ENCODE peak calls at places on chromosomes 3 and 15, in nine cellular contexts. O, M, W, V, N, L, Q, E and Z are unnamed samples.

GRCh38 chr3:63862804-63863149 is 828 bp downstream of the THOC7 start:
- DNase-seq in O (no peak), M (no peak), W (no peak), V (no peak), N (no peak), L (no peak), Q (no peak), E (no peak), Z (no peak)

GRCh38 chr3:178712247-178712646 is 176.0 kb downstream of the KCNMB2 start:
- DNase-seq in O (no peak), M (no peak), W (no peak), V (no peak), N (no peak), L (no peak), Q (no peak), E (no peak), Z (no peak)

GRCh38 chr3:63228677-63229076 is 49.4 kb upstream of the SYNPR start:
- DNase-seq in O (no peak), M (no peak), W (no peak), V (no peak), N (no peak), L (no peak), Q (no peak), E (no peak), Z (no peak)

GRCh38 chr15:82106671-82107070 is 60.9 kb upstream of the MEX3B start:
- DNase-seq in O (no peak), M (no peak), W (no peak), V (no peak), N (no peak), L (no peak), Q (no peak), E (no peak), Z (no peak)

GRCh38 chr3:177942911-177943310 is 593.3 kb upstream of the KCNMB2 start:
- DNase-seq in O (no peak), M (no peak), W (no peak), V (no peak), N (no peak), L (no peak), Q (no peak), E (no peak), Z (no peak)

GRCh38 chr3:184659797-184660301 is 52.0 kb downstream of the MAGEF1 start:
- DNase-seq in O (no peak), M (no peak), W (no peak), V (no peak), N (no peak), L (no peak), Q (no peak), E (no peak), Z (no peak)

GRCh38 chr15:74866090-74866489 is 7.1 kb downstream of the SCAMP2 start:
- DNase-seq in O (no peak), M (no peak), W (no peak), V (no peak), N (peak), L (no peak), Q (peak), E (no peak), Z (no peak)

GRCh38 chr3:65356331-65357286 is 668.8 kb upstream of the ADAMTS9 start:
- DNase-seq in O (no peak), M (no peak), W (no peak), V (no peak), N (no peak), L (no peak), Q (no peak), E (no peak), Z (peak)

GRCh38 chr3:135766113-135766512 is 199.4 kb upstream of the PPP2R3A start:
- DNase-seq in O (no peak), M (no peak), W (no peak), V (no peak), N (no peak), L (no peak), Q (no peak), E (no peak), Z (no peak)

GRCh38 chr15:45522931-45523331 is 376 bp upstream of the SLC30A4 start:
- DNase-seq in O (no peak), M (no peak), W (peak), V (no peak), N (no peak), L (no peak), Q (no peak), E (no peak), Z (peak)

GRCh38 chr15:45522179-45522930 is at the start of gene SLC30A4:
- DNase-seq in O (peak), M (no peak), W (peak), V (peak), N (peak), L (peak), Q (peak), E (peak), Z (peak)

GRCh38 chr15:45521596-45522167 is 873 bp downstream of the SLC30A4 start:
- DNase-seq in O (no peak), M (no peak), W (no peak), V (no peak), N (no peak), L (no peak), Q (no peak), E (no peak), Z (peak)
- TF ChIP-seq POLR2A in O (no peak), M (no peak), W (no peak), V (no peak), N (no peak), L (no peak), Q (no peak), E (no peak), Z (no peak)

GRCh38 chr3:25789209-25789595 is 688 bp upstream of the OXSM start:
- DNase-seq in O (no peak), M (no peak), W (no peak), V (no peak), N (no peak), L (no peak), Q (no peak), E (no peak), Z (no peak)

GRCh38 chr3:25784971-25785370 is 1.7 kb upstream of the NGLY1 start:
- DNase-seq in O (no peak), M (no peak), W (no peak), V (no peak), N (no peak), L (no peak), Q (no peak), E (no peak), Z (peak)

GRCh38 chr3:25785826-25786225 is 2.6 kb upstream of the NGLY1 start:
- DNase-seq in O (no peak), M (no peak), W (no peak), V (no peak), N (peak), L (no peak), Q (no peak), E (no peak), Z (no peak)

GRCh38 chr3:25787689-25788088 is 2.2 kb upstream of the OXSM start:
- DNase-seq in O (no peak), M (no peak), W (no peak), V (no peak), N (no peak), L (no peak), Q (no peak), E (no peak), Z (no peak)

DNA sequence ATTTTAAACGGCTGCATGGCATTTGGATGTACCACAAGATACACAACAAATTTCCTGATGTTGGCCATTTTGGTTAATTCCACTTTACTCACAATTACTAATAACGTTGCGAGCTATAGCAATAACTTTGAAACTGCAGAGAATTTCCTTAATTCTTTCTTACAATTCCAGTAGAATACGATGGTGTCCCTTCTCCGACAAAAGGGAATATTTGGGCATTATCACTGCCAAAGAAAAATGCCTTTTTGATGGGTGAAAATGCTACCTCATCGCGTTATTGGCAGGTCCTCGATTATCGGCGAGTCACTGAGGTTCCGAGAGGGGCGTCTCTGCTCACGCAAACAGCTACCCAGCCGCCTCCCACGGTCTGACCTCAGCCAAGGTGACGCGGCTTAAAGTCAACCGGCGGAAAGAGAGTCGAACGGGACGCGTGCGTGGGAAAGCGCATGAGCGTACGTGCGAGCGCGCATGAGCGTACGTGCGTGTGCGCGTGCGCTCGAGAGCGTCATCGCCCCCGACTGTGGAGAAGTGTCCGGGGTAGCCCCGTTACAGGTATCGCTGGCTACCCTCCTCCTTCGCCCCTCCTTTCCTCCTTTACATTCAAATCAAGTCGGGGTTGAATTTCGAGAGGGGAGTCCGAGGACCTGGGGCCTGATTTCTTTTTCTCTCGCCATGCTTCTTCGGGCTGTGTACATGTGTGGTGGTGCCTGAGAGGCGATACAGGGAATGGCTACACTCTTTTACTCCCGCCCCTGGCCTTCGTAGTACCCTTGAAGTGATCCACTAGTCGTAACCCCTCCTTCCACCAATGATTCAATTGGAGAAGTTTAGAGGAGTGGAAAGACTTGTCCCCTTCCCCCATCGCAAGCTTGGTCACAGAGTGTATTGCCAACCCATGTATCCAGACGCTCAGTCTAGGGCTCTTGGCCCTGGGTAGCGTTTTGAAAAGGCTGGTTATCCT is at the start of gene OXSM:
- DNase-seq in O (peak), M (peak), W (peak), V (no peak), N (peak), L (peak), Q (peak), E (peak), Z (peak)
- TF ChIP-seq POLR2A in O (no peak), M (peak), W (peak), V (peak), N (peak), L (peak), Q (peak), E (no peak), Z (peak)

DNA sequence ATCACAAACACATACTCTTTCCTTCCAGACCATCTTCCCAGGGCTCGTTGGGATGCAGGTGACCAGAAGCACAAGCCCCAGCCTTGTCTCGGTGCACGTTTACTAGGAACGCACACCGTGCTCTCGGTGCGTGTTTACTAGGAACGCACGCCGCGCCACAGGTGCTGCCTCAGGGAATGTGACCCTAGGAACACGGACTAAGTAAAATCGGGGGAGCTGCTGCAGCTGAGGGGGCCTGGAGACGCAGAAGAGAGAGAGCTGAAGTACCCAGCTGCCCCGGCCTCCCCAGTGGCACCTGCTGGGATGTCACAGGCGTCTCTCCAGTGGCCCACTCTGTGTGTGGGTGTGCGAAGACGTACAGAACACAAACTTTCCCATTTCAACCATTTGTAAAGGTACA is 91.0 kb upstream of the SNRPA1 start:
- DNase-seq in O (no peak), M (no peak), W (no peak), V (no peak), N (no peak), L (no peak), Q (no peak), E (no peak), Z (no peak)
- TF ChIP-seq POLR2A in O (no peak), M (no peak), W (no peak), V (no peak), N (no peak), L (no peak), Q (no peak), E (no peak), Z (no peak)

GRCh38 chr3:37494206-37494605 is 319.8 kb upstream of the LRRFIP2 start:
- DNase-seq in O (no peak), M (no peak), W (no peak), V (no peak), N (no peak), L (no peak), Q (no peak), E (no peak), Z (no peak)

GRCh38 chr3:37492468-37492867 is 318.1 kb upstream of the LRRFIP2 start:
- DNase-seq in O (no peak), M (no peak), W (no peak), V (no peak), N (no peak), L (no peak), Q (no peak), E (no peak), Z (no peak)

GRCh38 chr3:37491776-37492175 is 317.4 kb upstream of the LRRFIP2 start:
- DNase-seq in O (no peak), M (no peak), W (no peak), V (no peak), N (no peak), L (no peak), Q (no peak), E (no peak), Z (no peak)

GRCh38 chr3:37492977-37493471 is 318.6 kb upstream of the LRRFIP2 start:
- DNase-seq in O (peak), M (no peak), W (no peak), V (no peak), N (no peak), L (no peak), Q (peak), E (no peak), Z (no peak)

DNA sequence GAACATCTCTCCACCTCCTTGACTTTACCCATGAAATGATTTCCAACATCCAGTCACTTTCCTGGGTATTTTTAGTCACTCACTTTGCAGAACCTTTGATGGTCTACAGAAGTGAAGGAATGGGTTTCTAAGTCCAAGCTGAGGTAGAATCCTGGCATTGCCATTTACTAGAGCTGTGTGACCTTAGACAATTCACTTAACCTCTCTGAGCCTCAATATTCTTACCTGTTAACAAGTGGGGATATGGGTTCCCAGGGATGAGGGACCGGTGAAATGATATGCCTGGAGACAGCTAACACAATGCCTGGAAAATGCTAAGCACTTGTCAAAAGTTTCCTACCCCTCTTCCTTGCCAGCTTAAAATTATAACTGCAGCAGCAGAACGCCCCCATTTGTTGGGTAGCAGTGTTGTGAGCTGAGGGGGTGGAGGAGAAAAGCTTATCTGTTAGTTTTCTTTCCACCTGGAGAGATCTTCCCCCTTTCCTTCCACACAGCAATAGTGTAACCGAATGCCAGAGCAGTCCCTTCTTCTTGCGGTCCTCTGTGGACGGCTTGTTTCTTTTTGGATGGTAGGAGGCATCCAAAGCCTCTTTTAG is 319.2 kb upstream of the LRRFIP2 start:
- DNase-seq in O (no peak), M (no peak), W (no peak), V (no peak), N (no peak), L (no peak), Q (no peak), E (no peak), Z (no peak)
- TF ChIP-seq POLR2A in O (no peak), M (no peak), W (no peak), V (no peak), N (no peak), L (no peak), Q (no peak), E (no peak), Z (no peak)

GRCh38 chr3:98555025-98555379 is 23.2 kb downstream of the GPR15 start:
- DNase-seq in O (no peak), M (no peak), W (no peak), V (no peak), N (no peak), L (no peak), Q (no peak), E (no peak), Z (no peak)
- TF ChIP-seq POLR2A in O (no peak), M (no peak), W (no peak), V (no peak), N (no peak), L (peak), Q (no peak), E (no peak), Z (no peak)

DNA sequence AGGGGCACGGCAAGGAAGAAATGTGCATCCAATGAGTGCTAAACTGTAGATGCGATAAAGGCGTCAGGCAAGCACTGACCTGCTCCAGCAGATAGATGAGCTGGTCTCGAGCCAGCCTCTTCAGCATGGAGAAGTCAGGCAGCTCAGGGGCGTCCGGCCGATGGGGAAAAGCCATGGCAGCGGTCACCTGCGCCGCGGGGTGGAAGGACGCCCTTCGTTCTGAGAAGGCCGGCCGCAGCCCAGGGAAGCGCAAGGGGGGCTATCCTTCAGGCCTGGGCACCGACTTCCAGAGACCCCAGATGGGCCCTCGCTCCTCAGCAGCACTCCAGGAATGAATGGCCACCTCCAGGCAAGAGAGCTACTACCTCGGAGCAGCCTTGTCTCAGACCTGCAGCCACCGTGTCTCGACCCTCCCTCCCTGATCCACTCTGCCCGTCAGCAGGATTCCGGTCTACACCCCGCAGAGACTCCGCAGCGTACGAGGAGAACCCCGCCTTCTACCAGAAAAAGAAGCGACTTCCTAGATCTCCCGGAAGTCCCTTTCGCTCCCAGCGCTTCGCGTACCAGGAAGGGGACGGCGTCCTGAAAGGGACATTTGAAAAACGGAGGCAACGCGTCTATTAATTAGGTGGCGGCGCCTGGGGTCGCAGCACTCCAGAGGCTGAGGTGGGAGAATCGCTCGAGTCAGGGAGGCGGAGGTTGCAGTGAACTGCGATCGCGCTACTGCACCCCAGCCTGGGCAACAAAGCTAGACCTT is at the start of gene VPS33B:
- DNase-seq in O (peak), M (peak), W (peak), V (peak), N (peak), L (peak), Q (peak), E (peak), Z (peak)
- TF ChIP-seq POLR2A in O (no peak), M (peak), W (no peak), V (peak), N (peak), L (peak), Q (peak), E (no peak), Z (peak)

GRCh38 chr3:46371802-46372340 is 1.1 kb downstream of the CCR5 start:
- DNase-seq in O (no peak), M (no peak), W (no peak), V (no peak), N (no peak), L (no peak), Q (no peak), E (no peak), Z (no peak)

GRCh38 chr3:46372492-46373359 is 2.0 kb downstream of the CCR5 start:
- DNase-seq in O (no peak), M (no peak), W (no peak), V (no peak), N (no peak), L (no peak), Q (no peak), E (no peak), Z (peak)

GRCh38 chr3:46369675-46370132 is 1.0 kb upstream of the CCR5 start:
- DNase-seq in O (no peak), M (no peak), W (no peak), V (no peak), N (no peak), L (no peak), Q (no peak), E (no peak), Z (no peak)

GRCh38 chr3:46368569-46368968 is 2.2 kb upstream of the CCR5 start:
- DNase-seq in O (peak), M (peak), W (no peak), V (peak), N (no peak), L (no peak), Q (peak), E (peak), Z (peak)

GRCh38 chr3:46370784-46371183 is at the start of gene CCR5:
- DNase-seq in O (no peak), M (no peak), W (no peak), V (no peak), N (no peak), L (no peak), Q (no peak), E (no peak), Z (no peak)
- TF ChIP-seq POLR2A in O (no peak), M (peak), W (no peak), V (no peak), N (no peak), L (no peak), Q (no peak), E (no peak), Z (no peak)

DNA sequence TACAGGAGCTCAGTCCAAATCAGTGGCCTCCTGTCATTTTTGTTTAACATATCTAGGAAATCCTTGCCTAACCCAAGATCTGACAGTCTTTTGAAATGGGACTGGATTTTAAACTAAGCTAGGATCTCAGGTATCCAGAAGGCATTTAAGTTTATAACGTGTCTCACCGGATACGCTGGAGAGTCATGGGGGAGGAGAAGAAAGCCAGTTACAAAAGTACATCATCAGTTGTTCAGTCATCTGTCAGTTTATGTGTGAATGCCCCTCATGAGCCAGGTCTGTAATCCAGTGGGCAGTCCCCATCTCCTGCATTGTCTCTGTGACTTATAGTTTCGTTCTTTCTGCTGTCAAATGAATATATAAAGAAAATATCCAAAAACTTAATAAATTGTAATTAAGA is 44.4 kb downstream of the RAB7A start:
- DNase-seq in O (no peak), M (no peak), W (no peak), V (no peak), N (no peak), L (no peak), Q (no peak), E (no peak), Z (no peak)
- TF ChIP-seq POLR2A in O (no peak), M (no peak), W (no peak), V (no peak), N (no peak), L (no peak), Q (no peak), E (no peak), Z (no peak)